ENCODE peak calls at places on chromosome 4, in five cellular contexts. P is hepatocyte, L is fibroblast of lung, U is K562, A is PC-3. G is an unnamed sample. For H3K9me3, the result is how much of the 10 kb centered on the place peaks cover.

GRCh38 chr4:42965326-42965725 is 72.8 kb downstream of the GRXCR1 start:
- DNase-seq in L (no peak), P (no peak), A (peak), U (no peak), G (no peak)

GRCh38 chr4:74109894-74110605 is 11.1 kb upstream of the CXCL2 start:
- DNase-seq in A (peak), U (no peak), P (no peak), L (peak), G (no peak)

GRCh38 chr4:177484613-177485021 is 42.4 kb upstream of the AGA start:
- DNase-seq in L (peak), P (no peak), U (no peak), A (peak), G (no peak)

GRCh38 chr4:52081216-52081615 is 30.1 kb downstream of the SPATA18 start:
- DNase-seq in L (no peak), P (no peak), A (no peak), U (no peak), G (no peak)

GRCh38 chr4:138540056-138540800 is 298.1 kb upstream of the SLC7A11 start:
- DNase-seq in U (no peak), A (peak), L (no peak), P (no peak), G (no peak)

GRCh38 chr4:53905935-53906377 is 158.4 kb downstream of the CHIC2 start:
- DNase-seq in A (peak), L (peak), P (peak), U (no peak), G (peak)

GRCh38 chr4:71630783-71631182 is 153.1 kb downstream of the GC start:
- DNase-seq in L (no peak), P (no peak), U (no peak), A (peak), G (no peak)

GRCh38 chr4:159543831-159544230 is 441.0 kb downstream of the RAPGEF2 start:
- DNase-seq in L (no peak), P (no peak), U (no peak), A (no peak), G (no peak)

GRCh38 chr4:182448281-182449151 is 205.3 kb downstream of the TENM3 start:
- DNase-seq in A (peak), P (peak), U (peak), L (peak), G (peak)

GRCh38 chr4:127641524-127641923 is 8.8 kb downstream of the INTU start:
- DNase-seq in A (no peak), L (peak), U (no peak), P (no peak), G (no peak)

GRCh38 chr4:8578717-8579116 is 1.5 kb upstream of the GPR78 start:
- DNase-seq in P (no peak), U (no peak), L (no peak), A (no peak), G (no peak)

GRCh38 chr4:110544594-110544993 is 68.6 kb downstream of the ENPEP start:
- DNase-seq in U (no peak), P (no peak), L (no peak), A (no peak), G (no peak)

GRCh38 chr4:97770222-97770621 is 373.1 kb downstream of the STPG2 start:
- DNase-seq in L (no peak), U (no peak), P (no peak), A (no peak), G (no peak)

GRCh38 chr4:6892190-6892908 is 17.3 kb upstream of the TBC1D14 start:
- DNase-seq in U (peak), P (peak), A (peak), L (peak), G (no peak)

GRCh38 chr4:53459548-53459947 is 82.1 kb downstream of the FIP1L1 start:
- DNase-seq in P (peak), U (no peak), L (peak), A (peak), G (no peak)

GRCh38 chr4:159018062-159018629 is 84.7 kb upstream of the RAPGEF2 start:
- DNase-seq in U (peak), A (no peak), P (no peak), L (no peak), G (no peak)

GRCh38 chr4:54930226-54930625 is 195.2 kb downstream of the KDR start:
- DNase-seq in P (no peak), U (no peak), A (peak), L (no peak), G (no peak)

GRCh38 chr4:38857354-38858096 is 908 bp upstream of the TLR6 start:
- DNase-seq in P (peak), L (peak), A (peak), U (peak), G (peak)

GRCh38 chr4:6446538-6447451 is 25.6 kb downstream of the PPP2R2C start:
- DNase-seq in L (no peak), A (no peak), P (no peak), U (no peak), G (no peak)

GRCh38 chr4:139144161-139144859 is 32.7 kb downstream of the ELF2 start:
- DNase-seq in U (no peak), L (peak), A (peak), P (peak), G (no peak)

DNA sequence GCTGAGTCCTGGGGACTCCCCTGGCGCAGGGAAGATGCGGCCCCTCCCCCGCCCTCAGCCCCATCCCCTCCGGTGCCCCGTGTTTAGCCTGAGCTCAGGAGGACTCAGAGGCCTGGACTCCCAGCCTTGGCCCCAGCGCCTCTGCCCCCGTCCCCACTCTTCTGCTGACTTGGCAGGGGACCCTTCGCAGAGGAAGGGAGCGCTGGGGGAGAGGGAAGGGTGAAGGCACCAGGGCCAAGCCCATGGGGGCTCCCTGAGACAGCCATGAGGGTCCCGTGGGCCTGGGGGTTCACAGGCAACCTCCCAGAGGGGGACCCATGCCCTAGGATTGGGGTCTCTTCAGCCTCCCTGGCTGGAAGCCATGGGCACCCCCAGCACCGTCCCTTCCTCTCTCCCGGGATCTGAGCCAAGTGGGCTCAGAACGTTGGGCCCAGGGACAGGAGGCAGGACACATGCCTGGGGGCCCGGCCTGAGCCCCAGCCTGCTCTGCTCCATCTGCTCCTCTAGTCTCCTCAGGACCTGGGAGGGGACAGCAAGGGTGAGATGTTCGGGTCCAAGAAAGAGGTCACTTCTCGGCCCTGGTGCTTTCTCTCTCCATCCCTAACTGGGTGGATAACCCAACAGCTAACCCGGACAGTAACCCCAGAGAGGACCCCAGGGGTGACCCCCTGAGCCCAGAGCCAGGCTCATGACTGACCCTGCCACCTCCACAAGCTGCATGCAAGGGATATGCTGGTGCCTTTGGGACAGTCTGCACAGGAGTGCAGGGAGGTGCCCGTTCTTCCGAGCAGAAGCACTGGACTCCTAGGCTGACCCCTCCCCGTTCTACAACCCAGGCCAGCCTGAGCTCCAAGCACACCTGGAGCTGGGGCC is 1.5 kb upstream of the CPLX1 start:
- DNase-seq in U (no peak), L (no peak), P (no peak), A (no peak), G (no peak)
- TF ChIP-seq EZH2 in U (no peak), L (peak), P (no peak), A (no peak), G (no peak)

DNA sequence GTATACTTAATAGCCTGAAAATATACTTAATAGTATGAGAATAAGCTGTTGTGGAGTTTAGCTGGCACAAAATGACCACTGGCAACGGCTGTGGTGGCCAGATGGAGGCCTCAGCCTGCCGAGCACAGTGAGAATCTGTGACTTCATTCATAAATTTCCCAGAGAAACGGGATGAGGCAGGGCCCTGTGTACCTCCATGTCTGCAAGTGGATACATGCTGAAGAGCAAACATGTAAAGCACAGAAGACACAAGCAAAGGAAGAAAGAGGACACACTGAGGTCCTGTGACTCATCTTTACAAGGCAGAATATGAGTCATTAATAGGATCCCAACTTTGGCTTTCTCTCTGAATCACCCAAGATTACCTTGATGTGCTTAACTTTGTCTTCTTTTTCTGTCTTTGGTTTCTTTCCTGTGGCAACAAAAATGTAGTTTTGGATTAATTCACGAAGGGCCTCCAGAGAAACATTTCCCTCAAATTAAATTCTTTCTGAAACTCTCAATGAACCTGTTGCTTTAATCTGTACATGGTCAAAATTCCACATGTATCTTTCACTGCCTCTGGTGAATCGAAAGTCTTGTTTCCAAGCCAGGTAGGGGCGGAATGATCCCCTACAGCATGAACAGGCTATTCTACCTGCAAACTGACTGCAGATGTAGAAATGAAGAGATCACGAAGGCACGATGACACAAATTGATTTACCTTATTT is 56.4 kb downstream of the IRF2 start:
- DNase-seq in U (peak), P (peak), L (peak), A (peak), G (peak)
- TF ChIP-seq CTCF in U (no peak), P (no peak), L (peak), A (peak), G (no peak)

DNA sequence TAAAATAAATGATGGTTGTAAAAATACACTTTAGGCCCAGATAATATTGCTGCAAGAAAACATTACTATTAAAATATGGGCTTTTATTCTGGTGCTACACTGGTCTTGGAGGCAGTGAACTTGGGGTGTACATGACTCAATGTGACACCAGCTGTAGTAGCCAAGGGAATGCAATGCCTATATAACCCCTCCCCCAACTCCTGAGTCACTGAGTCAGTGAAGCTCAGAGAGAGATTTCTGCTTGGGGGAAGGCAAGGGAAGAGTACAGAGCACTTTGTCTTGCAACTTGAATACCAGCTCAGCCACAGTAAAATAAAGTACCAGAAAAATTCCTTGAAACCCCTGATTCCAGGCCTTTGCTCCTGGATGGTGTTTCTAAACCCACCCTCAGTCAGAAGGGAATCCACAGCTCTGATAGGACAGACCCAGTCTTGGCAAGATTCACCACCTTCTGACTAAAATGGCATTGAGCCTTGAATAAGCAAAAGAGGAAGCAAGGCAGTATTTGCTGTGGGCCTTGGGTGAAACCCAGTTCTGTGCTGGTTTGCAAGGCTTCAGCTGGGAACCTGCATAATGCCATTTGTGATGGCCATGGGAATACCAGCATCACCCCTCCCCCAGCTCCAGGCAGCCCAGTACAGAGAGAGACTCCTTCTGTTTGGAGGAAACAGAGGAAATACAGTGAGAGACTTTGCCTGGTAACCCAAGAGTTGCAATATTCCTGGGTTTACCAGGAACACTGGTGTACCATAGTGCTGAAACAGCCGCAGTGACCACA is 209.9 kb downstream of the IQCM start:
- DNase-seq in A (peak), U (no peak), P (no peak), L (peak), G (no peak)
- H3K9me3 ChIP-seq in A (under half), U (under half), P (under half), L (under half), G (under half)

DNA sequence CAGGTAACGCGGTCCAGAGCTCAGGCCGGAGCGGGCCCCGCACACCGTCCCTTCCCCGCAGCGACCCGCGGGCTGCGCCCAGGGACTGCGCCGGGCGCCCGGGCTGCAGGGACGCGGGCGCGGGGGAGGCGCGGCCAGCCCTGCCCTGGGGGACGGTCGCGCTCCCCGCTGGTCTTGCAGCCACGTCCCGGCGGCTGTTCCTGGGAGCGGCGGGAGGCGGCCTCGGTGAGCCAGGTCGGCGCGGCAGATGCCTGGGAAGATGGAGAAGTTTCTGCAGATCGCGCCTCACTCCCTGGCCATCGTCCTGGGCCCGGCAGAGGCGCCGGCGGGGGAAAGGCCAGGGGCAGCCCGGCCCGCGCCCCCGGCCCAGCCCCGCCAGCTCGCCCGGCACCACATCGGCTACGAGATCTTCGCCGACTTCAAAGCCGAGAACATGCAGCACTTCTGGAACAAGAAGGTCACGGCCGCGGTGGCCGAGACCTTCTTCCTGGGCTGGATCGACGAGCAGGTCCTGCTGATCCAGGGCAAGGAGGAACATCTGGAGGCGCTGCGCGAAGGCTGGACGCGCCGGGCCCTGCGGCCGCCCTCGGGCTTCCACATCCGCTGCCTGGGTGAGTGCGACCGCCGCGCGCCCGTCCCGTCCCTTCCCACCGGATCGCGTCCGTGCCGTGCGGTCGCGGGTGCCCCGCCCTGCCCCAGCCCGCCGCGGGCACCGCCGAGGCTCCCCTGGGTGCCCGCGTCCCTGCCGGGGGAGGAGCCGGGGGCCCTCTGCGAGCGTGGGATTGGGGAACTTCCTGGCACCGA is 107.5 kb upstream of the STOX2 start:
- DNase-seq in U (no peak), P (peak), L (peak), A (no peak), G (no peak)
- TF ChIP-seq EZH2 in U (no peak), P (no peak), L (peak), A (no peak), G (no peak)

GRCh38 chr4:32417113-32417704 is 1697.0 kb downstream of the PCDH7 start:
- DNase-seq in U (no peak), P (no peak), A (peak), L (no peak), G (no peak)
- TF ChIP-seq CTCF in U (no peak), P (peak), A (peak), L (peak), G (peak)

GRCh38 chr4:404006-404405 is 66.4 kb downstream of the ZNF141 start:
- DNase-seq in A (no peak), L (no peak), U (no peak), P (no peak), G (no peak)
- H3K9me3 ChIP-seq in A (under half), L (under half), U (under half), P (under half), G (under half)

GRCh38 chr4:61202638-61203495 is 2.7 kb downstream of the ADGRL3 start:
- DNase-seq in P (peak), L (peak), U (no peak), A (peak), G (no peak)
- TF ChIP-seq EZH2 in P (peak), L (peak), U (no peak), A (no peak), G (no peak)

G was measured in A673.